ENCODE peak calls at places on chromosome 13, in seven cellular contexts. N is body of pancreas, B is uterus, V is AG04450, M is upper lobe of left lung, C is cardiac muscle cell, E is breast epithelium. H is an unnamed sample.

GRCh38 chr13:110677731-110678545 is 28.0 kb downstream of the CARS2 start:
- DNase-seq in N (no peak), B (no peak), V (no peak), M (no peak), C (peak; percentile 13), E (no peak), H (no peak)

GRCh38 chr13:95906999-95907398 is 146.2 kb downstream of the UGGT2 start:
- DNase-seq in N (no peak), B (no peak), V (no peak), M (no peak), C (no peak), E (no peak), H (no peak)

GRCh38 chr13:70034280-70034679 is 73.3 kb upstream of the ATXN8OS start:
- DNase-seq in N (no peak), B (no peak), V (no peak), M (no peak), C (no peak), E (no peak), H (no peak)

GRCh38 chr13:114029866-114030625 is 56.2 kb upstream of the C13orf46 start:
- DNase-seq in N (no peak), B (no peak), V (no peak), M (no peak), C (no peak), E (no peak), H (no peak)

GRCh38 chr13:38979891-38980627 is 10.6 kb downstream of the STOML3 start:
- DNase-seq in N (peak; percentile 80), B (peak; percentile 19), V (no peak), M (no peak), C (peak; percentile 36), E (no peak), H (no peak)

GRCh38 chr13:43580280-43580679 is 206.5 kb downstream of the ENOX1 start:
- DNase-seq in N (no peak), B (no peak), V (no peak), M (no peak), C (no peak), E (no peak), H (no peak)

GRCh38 chr13:98798849-98799645 is 46.6 kb upstream of the SLC15A1 start:
- DNase-seq in N (no peak), B (no peak), V (no peak), M (no peak), C (peak; percentile 87), E (no peak), H (no peak)

GRCh38 chr13:82766732-82767321 is 1115.4 kb downstream of the SLITRK1 start:
- DNase-seq in N (no peak), B (no peak), V (no peak), M (no peak), C (no peak), E (no peak), H (no peak)

GRCh38 chr13:41004875-41005693 is 14.0 kb downstream of the ELF1 start:
- DNase-seq in N (no peak), B (no peak), V (no peak), M (no peak), C (peak; percentile 35), E (no peak), H (no peak)

GRCh38 chr13:89687066-89687465 is 1660.4 kb upstream of the MIR17HG start:
- DNase-seq in N (no peak), B (no peak), V (no peak), M (no peak), C (no peak), E (no peak), H (no peak)

GRCh38 chr13:84479656-84480055 is 597.4 kb upstream of the SLITRK1 start:
- DNase-seq in N (no peak), B (no peak), V (no peak), M (no peak), C (no peak), E (no peak), H (no peak)

GRCh38 chr13:93420206-93420605 is 193.6 kb downstream of the GPC6 start:
- DNase-seq in N (no peak), B (no peak), V (no peak), M (no peak), C (no peak), E (no peak), H (no peak)

GRCh38 chr13:32537580-32538233 is 888 bp downstream of the N4BP2L2 start:
- DNase-seq in N (peak; percentile 7), B (peak; percentile 27), V (no peak), M (peak; percentile 36), C (no peak), E (no peak), H (peak; percentile 10)

GRCh38 chr13:43915451-43915850 is 35.7 kb downstream of the LACC1 start:
- DNase-seq in N (no peak), B (no peak), V (no peak), M (no peak), C (peak; percentile 15), E (no peak), H (no peak)

GRCh38 chr13:71169125-71169524 is 697.9 kb downstream of the DACH1 start:
- DNase-seq in N (no peak), B (no peak), V (no peak), M (no peak), C (no peak), E (no peak), H (peak; percentile 28)

GRCh38 chr13:98184796-98185195 is 7.7 kb upstream of the RNF113B start:
- DNase-seq in N (no peak), B (no peak), V (no peak), M (no peak), C (peak; percentile 27), E (no peak), H (no peak)

GRCh38 chr13:48728876-48729275 is 75.1 kb downstream of the CYSLTR2 start:
- DNase-seq in N (no peak), B (no peak), V (no peak), M (no peak), C (no peak), E (no peak), H (no peak)

GRCh38 chr13:48750588-48751383 is 97.1 kb downstream of the CYSLTR2 start:
- DNase-seq in N (peak; percentile 27), B (peak; percentile 65), V (no peak), M (no peak), C (peak; percentile 75), E (no peak), H (no peak)

GRCh38 chr13:101258071-101258470 is 158.2 kb downstream of the NALCN start:
- DNase-seq in N (no peak), B (no peak), V (no peak), M (no peak), C (peak; percentile 11), E (no peak), H (no peak)

GRCh38 chr13:113656831-113657671 is 947 bp downstream of the ATP4B start:
- DNase-seq in N (no peak), B (peak; percentile 9), V (no peak), M (peak; percentile 20), C (no peak), E (peak; percentile 31), H (peak; percentile 11)

GRCh38 chr13:48400090-48400694 is 12.7 kb downstream of the LPAR6 start:
- DNase-seq in N (no peak), B (no peak), V (no peak), M (no peak), C (no peak), E (no peak), H (no peak)

GRCh38 chr13:99985886-99986527 is 4.4 kb downstream of the ZIC2 start:
- DNase-seq in N (no peak), B (no peak), V (no peak), M (no peak), C (no peak), E (no peak), H (peak; percentile 4)
- H3K4me3 ChIP-seq in N (no peak overlapping the region), B (no peak overlapping the region), V (no peak overlapping the region), M (no peak overlapping the region), C (no peak overlapping the region), E (no peak overlapping the region), H (peak overlapping the region; percentile 23)

GRCh38 chr13:27120811-27121210 is 50.8 kb downstream of the USP12 start:
- DNase-seq in N (no peak), B (no peak), V (no peak), M (no peak), C (peak; percentile 21), E (no peak), H (no peak)
- H3K9me3 ChIP-seq in N (no peaks in the 10 kb centered on the region), B (no peaks in the 10 kb centered on the region), V (peaks cover 8% of the 10 kb centered on the region), M (no peaks in the 10 kb centered on the region), C (no peaks in the 10 kb centered on the region), E (no peaks in the 10 kb centered on the region), H (no peaks in the 10 kb centered on the region)

GRCh38 chr13:46683879-46684278 is 113.1 kb downstream of the ESD start:
- DNase-seq in N (no peak), B (no peak), V (no peak), M (no peak), C (no peak), E (no peak), H (no peak)

GRCh38 chr13:46675016-46675415 is 121.9 kb downstream of the ESD start:
- DNase-seq in N (no peak), B (no peak), V (no peak), M (no peak), C (no peak), E (no peak), H (no peak)

GRCh38 chr13:46682015-46682414 is 114.9 kb downstream of the ESD start:
- DNase-seq in N (no peak), B (no peak), V (no peak), M (no peak), C (no peak), E (no peak), H (no peak)

GRCh38 chr13:46676378-46676725 is 120.6 kb downstream of the ESD start:
- DNase-seq in N (no peak), B (no peak), V (no peak), M (no peak), C (no peak), E (no peak), H (no peak)

GRCh38 chr13:46679369-46680180 is 117.4 kb downstream of the ESD start:
- DNase-seq in N (no peak), B (peak; percentile 72), V (no peak), M (no peak), C (peak; percentile 71), E (no peak), H (no peak)
- TF ChIP-seq CTCF in N (no peak), B (no peak), V (peak; percentile 32), M (no peak), C (peak; percentile 12), E (no peak), H (no peak)

GRCh38 chr13:24288870-24289269 is 20.5 kb upstream of the C1QTNF9 start:
- DNase-seq in N (no peak), B (no peak), V (no peak), M (no peak), C (no peak), E (no peak), H (no peak)

GRCh38 chr13:24299488-24300114 is 9.8 kb upstream of the C1QTNF9 start:
- DNase-seq in N (no peak), B (no peak), V (no peak), M (no peak), C (no peak), E (no peak), H (no peak)

GRCh38 chr13:24292476-24292875 is 16.9 kb upstream of the C1QTNF9 start:
- DNase-seq in N (no peak), B (no peak), V (no peak), M (no peak), C (no peak), E (no peak), H (no peak)

GRCh38 chr13:24290280-24290932 is 19.0 kb upstream of the C1QTNF9 start:
- DNase-seq in N (no peak), B (no peak), V (no peak), M (no peak), C (no peak), E (no peak), H (no peak)

DNA sequence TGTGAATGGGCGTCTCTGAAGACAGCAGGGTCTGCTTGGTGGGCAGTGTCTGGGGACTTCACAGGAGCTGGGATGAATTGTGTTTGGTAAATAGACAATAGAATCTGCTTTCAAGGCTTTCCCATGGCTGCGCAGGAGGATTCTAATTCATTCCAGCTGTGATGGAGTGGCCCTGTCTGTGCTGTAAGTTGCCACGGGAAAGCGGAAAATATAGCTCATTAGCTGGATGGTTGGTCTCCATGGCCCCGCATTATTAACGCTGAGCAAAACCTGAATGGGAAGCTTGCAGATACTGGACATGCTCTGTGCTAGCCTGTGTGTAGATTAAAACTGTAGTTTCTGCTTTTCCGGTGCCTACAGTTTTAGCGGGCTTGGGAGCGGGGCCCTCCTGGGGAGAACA is 15.6 kb upstream of the C1QTNF9 start:
- DNase-seq in N (no peak), B (no peak), V (no peak), M (no peak), C (no peak), E (no peak), H (no peak)
- H3K4me3 ChIP-seq in N (no peak overlapping the region), B (no peak overlapping the region), V (no peak overlapping the region), M (no peak overlapping the region), C (no peak overlapping the region), E (no peak overlapping the region), H (no peak overlapping the region)

H was measured in WERI-Rb-1.